ENCODE peak calls at places on chromosomes 4 and X, in six cellular contexts. One of them, this sample, is unnamed.

GRCh38 chrX:20456971-20457370 is 190.3 kb upstream of the RPS6KA3 start:
- DNase-seq in ascending aorta: no peak
- DNase-seq in prostate gland: no peak
- DNase-seq in left ventricle myocardium inferior: no peak
- DNase-seq in DND-41: no peak
- DNase-seq in endodermal cell: no peak
- DNase-seq in this sample: no peak

GRCh38 chr4:144754562-144755410 is 108.8 kb downstream of the HHIP start:
- DNase-seq in endodermal cell: peak; percentile 68
- DNase-seq in left ventricle myocardium inferior: no peak
- DNase-seq in ascending aorta: no peak
- DNase-seq in prostate gland: no peak
- DNase-seq in DND-41: no peak
- DNase-seq in this sample: peak; percentile 40

GRCh38 chrX:38937400-38937799 is 136.1 kb downstream of the MID1IP1 start:
- DNase-seq in prostate gland: peak; percentile 4
- DNase-seq in endodermal cell: no peak
- DNase-seq in left ventricle myocardium inferior: no peak
- DNase-seq in DND-41: no peak
- DNase-seq in ascending aorta: no peak
- DNase-seq in this sample: no peak

GRCh38 chr4:128528793-128529553 is 241.4 kb upstream of the PGRMC2 start:
- DNase-seq in endodermal cell: peak; percentile 76
- DNase-seq in left ventricle myocardium inferior: no peak
- DNase-seq in prostate gland: no peak
- DNase-seq in DND-41: no peak
- DNase-seq in ascending aorta: peak; percentile 34
- DNase-seq in this sample: no peak

GRCh38 chrX:19865567-19866363 is 21.6 kb downstream of the SH3KBP1 start:
- DNase-seq in prostate gland: no peak
- DNase-seq in DND-41: peak; percentile 66
- DNase-seq in ascending aorta: no peak
- DNase-seq in left ventricle myocardium inferior: no peak
- DNase-seq in endodermal cell: no peak
- DNase-seq in this sample: no peak

GRCh38 chr4:45100936-45101818 is 374.8 kb upstream of the GNPDA2 start:
- DNase-seq in ascending aorta: no peak
- DNase-seq in DND-41: no peak
- DNase-seq in prostate gland: no peak
- DNase-seq in left ventricle myocardium inferior: no peak
- DNase-seq in endodermal cell: no peak
- DNase-seq in this sample: no peak

GRCh38 chrX:104098151-104098808 is 14.0 kb upstream of the ZCCHC18 start:
- DNase-seq in ascending aorta: no peak
- DNase-seq in DND-41: peak; percentile 48
- DNase-seq in endodermal cell: peak; percentile 78
- DNase-seq in prostate gland: peak; percentile 27
- DNase-seq in left ventricle myocardium inferior: no peak
- DNase-seq in this sample: peak; percentile 65

GRCh38 chr4:1516881-1517480 is 110.7 kb upstream of the NKX1-1 start:
- DNase-seq in endodermal cell: no peak
- DNase-seq in left ventricle myocardium inferior: no peak
- DNase-seq in ascending aorta: no peak
- DNase-seq in DND-41: no peak
- DNase-seq in prostate gland: no peak
- DNase-seq in this sample: no peak

GRCh38 chr4:107648178-107648991 is 71.6 kb downstream of the PAPSS1 start:
- DNase-seq in prostate gland: no peak
- DNase-seq in ascending aorta: no peak
- DNase-seq in left ventricle myocardium inferior: no peak
- DNase-seq in DND-41: no peak
- DNase-seq in endodermal cell: no peak
- DNase-seq in this sample: no peak

GRCh38 chrX:142884853-142885252 is 140.9 kb upstream of the SPANXN4 start:
- DNase-seq in left ventricle myocardium inferior: no peak
- DNase-seq in ascending aorta: no peak
- DNase-seq in endodermal cell: no peak
- DNase-seq in DND-41: no peak
- DNase-seq in prostate gland: no peak
- DNase-seq in this sample: no peak

GRCh38 chr4:26952891-26953290 is 92.2 kb downstream of the STIM2 start:
- DNase-seq in left ventricle myocardium inferior: no peak
- DNase-seq in endodermal cell: no peak
- DNase-seq in ascending aorta: no peak
- DNase-seq in DND-41: no peak
- DNase-seq in prostate gland: no peak
- DNase-seq in this sample: no peak

GRCh38 chr4:2516635-2517034 is 19.8 kb upstream of the FAM193A start:
- DNase-seq in prostate gland: no peak
- DNase-seq in ascending aorta: no peak
- DNase-seq in endodermal cell: no peak
- DNase-seq in left ventricle myocardium inferior: no peak
- DNase-seq in DND-41: no peak
- DNase-seq in this sample: no peak

GRCh38 chr4:84491420-84491819 is 7.7 kb downstream of the NKX6-1 start:
- DNase-seq in prostate gland: no peak
- DNase-seq in left ventricle myocardium inferior: no peak
- DNase-seq in ascending aorta: no peak
- DNase-seq in endodermal cell: peak; percentile 53
- DNase-seq in DND-41: no peak
- DNase-seq in this sample: no peak

GRCh38 chrX:76148753-76149152 is 24.1 kb upstream of the PBDC1 start:
- DNase-seq in prostate gland: peak; percentile 5
- DNase-seq in ascending aorta: no peak
- DNase-seq in endodermal cell: peak; percentile 50
- DNase-seq in left ventricle myocardium inferior: no peak
- DNase-seq in DND-41: peak; percentile 63
- DNase-seq in this sample: peak; percentile 30

GRCh38 chr4:24730256-24731001 is 64.9 kb upstream of the SOD3 start:
- DNase-seq in endodermal cell: no peak
- DNase-seq in DND-41: no peak
- DNase-seq in ascending aorta: peak; percentile 63
- DNase-seq in prostate gland: no peak
- DNase-seq in left ventricle myocardium inferior: peak; percentile 59
- DNase-seq in this sample: peak; percentile 19

GRCh38 chrX:100743009-100743615 is 11.2 kb upstream of the SYTL4 start:
- DNase-seq in left ventricle myocardium inferior: no peak
- DNase-seq in prostate gland: no peak
- DNase-seq in endodermal cell: no peak
- DNase-seq in DND-41: no peak
- DNase-seq in ascending aorta: no peak
- DNase-seq in this sample: no peak

GRCh38 chr4:73064536-73064935 is 5.0 kb downstream of the COX18 start:
- DNase-seq in left ventricle myocardium inferior: no peak
- DNase-seq in endodermal cell: no peak
- DNase-seq in prostate gland: no peak
- DNase-seq in DND-41: no peak
- DNase-seq in ascending aorta: no peak
- DNase-seq in this sample: no peak

GRCh38 chr4:53281438-53281837 is 84.4 kb downstream of the SCFD2 start:
- DNase-seq in ascending aorta: no peak
- DNase-seq in prostate gland: no peak
- DNase-seq in DND-41: no peak
- DNase-seq in endodermal cell: no peak
- DNase-seq in left ventricle myocardium inferior: no peak
- DNase-seq in this sample: no peak

GRCh38 chr4:140856692-140857091 is 100.5 kb upstream of the TBC1D9 start:
- DNase-seq in DND-41: no peak
- DNase-seq in endodermal cell: peak; percentile 89
- DNase-seq in prostate gland: no peak
- DNase-seq in ascending aorta: no peak
- DNase-seq in left ventricle myocardium inferior: no peak
- DNase-seq in this sample: no peak

GRCh38 chrX:7147431-7147977 is at the start of gene STS:
- DNase-seq in left ventricle myocardium inferior: peak; percentile 38
- DNase-seq in prostate gland: peak; percentile 4
- DNase-seq in DND-41: peak; percentile 53
- DNase-seq in endodermal cell: peak; percentile 68
- DNase-seq in ascending aorta: no peak
- DNase-seq in this sample: peak; percentile 51

GRCh38 chrX:106050054-106050453 is 11.5 kb upstream of the SERPINA7 start:
- DNase-seq in DND-41: no peak
- DNase-seq in prostate gland: no peak
- DNase-seq in endodermal cell: no peak
- DNase-seq in left ventricle myocardium inferior: no peak
- DNase-seq in ascending aorta: no peak
- DNase-seq in this sample: no peak

GRCh38 chrX:17805120-17805519 is 56.0 kb downstream of the RAI2 start:
- DNase-seq in ascending aorta: no peak
- DNase-seq in DND-41: no peak
- DNase-seq in left ventricle myocardium inferior: no peak
- DNase-seq in prostate gland: no peak
- DNase-seq in endodermal cell: peak; percentile 64
- DNase-seq in this sample: no peak

DNA sequence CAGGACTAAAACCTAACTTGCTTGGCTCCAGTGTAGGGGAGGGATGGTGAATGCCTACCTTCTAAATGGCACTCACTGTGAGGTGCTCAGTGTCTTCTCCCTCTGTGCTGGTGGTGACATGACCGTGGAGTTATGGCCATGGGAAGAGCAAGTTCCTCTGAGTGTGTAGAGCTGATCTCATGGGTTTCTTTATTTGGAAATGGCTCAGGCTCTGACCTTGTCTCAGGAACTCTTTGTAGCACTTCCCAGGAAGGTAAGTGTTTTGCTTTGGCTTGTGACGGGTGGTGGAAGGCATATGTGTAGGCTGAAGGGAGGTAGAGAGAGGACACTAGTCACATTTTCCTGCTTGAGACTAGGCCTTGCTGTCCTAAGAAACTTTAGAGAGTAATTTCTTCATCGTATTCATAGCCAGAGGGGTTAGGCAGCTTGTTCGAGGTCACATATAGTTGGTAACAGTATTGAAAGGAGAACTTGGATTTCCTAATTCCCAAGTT is 6.5 kb downstream of the MSN start:
- DNase-seq in ascending aorta: no peak
- DNase-seq in endodermal cell: no peak
- DNase-seq in DND-41: no peak
- DNase-seq in prostate gland: no peak
- DNase-seq in left ventricle myocardium inferior: no peak
- DNase-seq in this sample: no peak
- H3K4me3 ChIP-seq in ascending aorta: peak overlapping the region; percentile 23
- H3K4me3 ChIP-seq in endodermal cell: no peak overlapping the region
- H3K4me3 ChIP-seq in DND-41: no peak overlapping the region
- H3K4me3 ChIP-seq in prostate gland: no peak overlapping the region
- H3K4me3 ChIP-seq in left ventricle myocardium inferior: peak overlapping the region; percentile 37
- H3K4me3 ChIP-seq in this sample: no peak overlapping the region

DNA sequence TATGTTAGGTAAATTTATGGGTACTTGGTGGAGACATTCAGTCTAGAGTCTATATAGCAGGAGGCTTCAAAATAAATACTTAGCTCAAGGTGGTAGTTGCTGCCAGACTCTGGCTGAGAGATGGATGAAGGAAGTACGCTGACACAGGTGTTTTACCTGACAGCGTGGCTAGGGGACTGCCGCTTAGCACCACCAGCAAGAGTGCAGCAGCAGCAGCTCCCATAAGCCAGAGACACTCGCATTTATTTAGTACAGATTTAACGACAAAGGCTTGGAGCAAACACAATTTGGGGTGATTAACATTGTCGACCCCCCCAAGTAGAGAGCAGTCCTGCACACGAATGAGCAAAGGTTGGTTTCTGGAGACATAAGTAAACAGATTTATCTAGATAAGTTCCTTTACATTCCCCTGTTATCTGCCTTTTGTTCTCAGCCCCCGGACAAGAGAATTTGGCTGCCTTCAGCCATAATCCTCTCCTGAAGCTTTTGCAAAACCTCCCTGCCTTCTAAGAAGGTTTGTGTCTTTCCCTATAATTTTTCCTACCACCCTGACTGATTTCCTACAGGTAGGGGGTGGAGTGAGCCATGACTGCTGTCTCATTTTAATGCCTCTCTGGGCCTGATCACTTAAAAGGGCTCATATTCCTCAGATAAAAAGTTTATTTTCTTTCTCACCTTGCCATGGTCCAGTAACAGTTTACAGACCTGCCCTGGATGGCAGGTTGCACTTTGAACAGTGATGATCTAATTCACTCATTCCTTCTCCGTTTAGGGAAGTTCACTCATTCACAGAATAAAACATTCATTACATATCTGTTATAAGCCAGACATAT is 64.6 kb downstream of the RHOH start:
- DNase-seq in DND-41: no peak
- DNase-seq in endodermal cell: peak; percentile 58
- DNase-seq in left ventricle myocardium inferior: no peak
- DNase-seq in prostate gland: no peak
- DNase-seq in ascending aorta: no peak
- DNase-seq in this sample: no peak
- H3K4me1 ChIP-seq in DND-41: peaks cover 29% of the 10 kb centered on the region
- H3K4me1 ChIP-seq in endodermal cell: peaks cover 12% of the 10 kb centered on the region
- H3K4me1 ChIP-seq in left ventricle myocardium inferior: peaks cover 9% of the 10 kb centered on the region
- H3K4me1 ChIP-seq in prostate gland: no peaks in the 10 kb centered on the region
- H3K4me1 ChIP-seq in ascending aorta: no peaks in the 10 kb centered on the region
- H3K4me1 ChIP-seq in this sample: no peaks in the 10 kb centered on the region

GRCh38 chrX:125203737-125204578 is 115.7 kb upstream of the TEX13C start:
- DNase-seq in prostate gland: peak; percentile 6
- DNase-seq in endodermal cell: peak; percentile 75
- DNase-seq in left ventricle myocardium inferior: peak; percentile 32
- DNase-seq in DND-41: no peak
- DNase-seq in ascending aorta: no peak
- DNase-seq in this sample: peak; percentile 8
- H3K4me3 ChIP-seq in prostate gland: peak overlapping the region; percentile 42
- H3K4me3 ChIP-seq in endodermal cell: peak overlapping the region; percentile 77
- H3K4me3 ChIP-seq in left ventricle myocardium inferior: peak overlapping the region; percentile 58
- H3K4me3 ChIP-seq in DND-41: no peak overlapping the region
- H3K4me3 ChIP-seq in ascending aorta: peak overlapping the region; percentile 39
- H3K4me3 ChIP-seq in this sample: no peak overlapping the region

GRCh38 chrX:107744868-107745267 is 30.7 kb downstream of the TSC22D3 start:
- DNase-seq in endodermal cell: no peak
- DNase-seq in left ventricle myocardium inferior: no peak
- DNase-seq in prostate gland: no peak
- DNase-seq in ascending aorta: no peak
- DNase-seq in DND-41: no peak
- DNase-seq in this sample: no peak

GRCh38 chrX:107741318-107741813 is 34.2 kb downstream of the TSC22D3 start:
- DNase-seq in DND-41: no peak
- DNase-seq in endodermal cell: no peak
- DNase-seq in ascending aorta: no peak
- DNase-seq in left ventricle myocardium inferior: no peak
- DNase-seq in prostate gland: no peak
- DNase-seq in this sample: no peak

GRCh38 chrX:107739541-107739940 is 36.0 kb downstream of the TSC22D3 start:
- DNase-seq in left ventricle myocardium inferior: no peak
- DNase-seq in prostate gland: no peak
- DNase-seq in DND-41: no peak
- DNase-seq in endodermal cell: no peak
- DNase-seq in ascending aorta: no peak
- DNase-seq in this sample: no peak

GRCh38 chrX:107743995-107744394 is 31.6 kb downstream of the TSC22D3 start:
- DNase-seq in endodermal cell: no peak
- DNase-seq in ascending aorta: no peak
- DNase-seq in DND-41: no peak
- DNase-seq in prostate gland: no peak
- DNase-seq in left ventricle myocardium inferior: no peak
- DNase-seq in this sample: no peak

DNA sequence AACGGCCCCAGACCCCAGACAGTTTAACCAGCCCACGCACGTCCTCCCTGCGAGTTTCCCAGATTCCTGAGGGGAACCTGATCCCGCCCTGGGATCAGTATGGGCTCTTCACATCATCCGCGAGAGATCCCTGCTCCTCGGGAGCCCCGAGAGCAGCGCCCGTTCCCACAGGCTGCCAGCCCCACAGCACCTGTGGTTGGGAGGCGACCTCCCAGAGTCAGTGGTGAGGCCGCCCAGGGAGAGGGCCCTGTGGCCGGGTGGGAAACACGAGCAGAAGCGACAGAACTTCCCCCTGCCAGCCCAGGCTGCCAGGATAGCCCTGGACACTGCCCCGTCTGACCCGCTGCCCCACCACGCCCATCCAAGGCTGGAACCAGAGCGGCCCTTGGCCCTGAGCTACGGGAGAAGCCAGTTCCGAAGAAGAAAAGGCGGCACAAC is 32.8 kb downstream of the TSC22D3 start:
- DNase-seq in prostate gland: no peak
- DNase-seq in DND-41: peak; percentile 5
- DNase-seq in left ventricle myocardium inferior: no peak
- DNase-seq in endodermal cell: peak; percentile 56
- DNase-seq in ascending aorta: no peak
- DNase-seq in this sample: no peak
- H3K4me1 ChIP-seq in prostate gland: no peaks in the 10 kb centered on the region
- H3K4me1 ChIP-seq in DND-41: peaks cover 28% of the 10 kb centered on the region
- H3K4me1 ChIP-seq in left ventricle myocardium inferior: peaks cover 92% of the 10 kb centered on the region
- H3K4me1 ChIP-seq in endodermal cell: no peaks in the 10 kb centered on the region
- H3K4me1 ChIP-seq in ascending aorta: peaks cover 14% of the 10 kb centered on the region
- H3K4me1 ChIP-seq in this sample: peaks cover 88% of the 10 kb centered on the region